ENCODE peak calls at places on chromosomes 1 and 21, in four cellular contexts. J is coronary artery, P is dorsolateral prefrontal cortex, Q is stomach. T is an unnamed sample.

GRCh38 chr21:39633770-39634181 is 21.0 kb downstream of the B3GALT5 start:
- DNase-seq in P (no peak), J (no peak), Q (no peak), T (peak)

GRCh38 chr1:206050655-206051235 is 2.2 kb upstream of the RHEX start:
- DNase-seq in J (no peak), Q (no peak), P (no peak), T (peak)

GRCh38 chr1:61005572-61006386 is 76.6 kb upstream of the NFIA start:
- DNase-seq in Q (no peak), J (no peak), P (no peak), T (no peak)

GRCh38 chr1:235009074-235009473 is 119.6 kb downstream of the TOMM20 start:
- DNase-seq in P (no peak), J (no peak), Q (no peak), T (no peak)

GRCh38 chr1:26786437-26787380 is 1.0 kb upstream of the PIGV start:
- DNase-seq in P (no peak), J (peak), Q (peak), T (peak)

GRCh38 chr1:16021681-16022080 is at the start of gene CLCNKA:
- DNase-seq in Q (peak), P (no peak), J (no peak), T (no peak)

GRCh38 chr1:200409203-200409760 is 554 bp downstream of the ZNF281 start:
- DNase-seq in J (no peak), P (peak), Q (peak), T (no peak)

GRCh38 chr1:2554621-2555387 is 1.4 kb upstream of the TNFRSF14 start:
- DNase-seq in P (no peak), Q (no peak), J (no peak), T (peak)

GRCh38 chr1:81330521-81330920 is 470.2 kb upstream of the ADGRL2 start:
- DNase-seq in P (no peak), Q (no peak), J (no peak), T (no peak)

GRCh38 chr1:54230507-54231339 is 30.8 kb downstream of the MRPL37 start:
- DNase-seq in P (no peak), J (no peak), Q (no peak), T (no peak)

GRCh38 chr1:83996621-83997020 is 2.3 kb downstream of the TTLL7 start:
- DNase-seq in J (no peak), P (no peak), Q (no peak), T (no peak)

GRCh38 chr21:37833301-37833700 is 83.0 kb downstream of the KCNJ6 start:
- DNase-seq in J (no peak), P (no peak), Q (no peak), T (no peak)

GRCh38 chr21:41717573-41718330 is 49.1 kb downstream of the RIPK4 start:
- DNase-seq in Q (no peak), P (no peak), J (no peak), T (no peak)

GRCh38 chr1:3170566-3171453 is 101.8 kb downstream of the PRDM16 start:
- DNase-seq in J (peak), Q (peak), P (peak), T (peak)

GRCh38 chr1:66503841-66504470 is 30.0 kb upstream of the SGIP1 start:
- DNase-seq in J (no peak), Q (peak), P (peak), T (peak)

GRCh38 chr1:200654660-200655059 is 15.0 kb downstream of the DDX59 start:
- DNase-seq in J (no peak), P (no peak), Q (no peak), T (no peak)

GRCh38 chr1:76951185-76951584 is 83.9 kb downstream of the ST6GALNAC5 start:
- DNase-seq in P (no peak), Q (no peak), J (no peak), T (no peak)

GRCh38 chr1:39250460-39251240 is 46.2 kb downstream of the MACF1 start:
- DNase-seq in J (no peak), Q (no peak), P (no peak), T (no peak)

GRCh38 chr1:202084791-202085681 is 37.7 kb upstream of the GPR37L1 start:
- DNase-seq in P (peak), J (no peak), Q (peak), T (peak)

GRCh38 chr1:152035406-152036315 is 1.1 kb downstream of the S100A11 start:
- DNase-seq in Q (no peak), P (no peak), J (no peak), T (peak)

GRCh38 chr1:25554886-25555752 is 11.7 kb downstream of the LDLRAP1 start:
- DNase-seq in Q (no peak), J (no peak), P (no peak), T (no peak)

GRCh38 chr1:14599173-14599754 is 779 bp downstream of the KAZN start:
- DNase-seq in J (no peak), P (no peak), Q (no peak), T (no peak)

GRCh38 chr21:36087362-36088138 is 17.7 kb downstream of the CBR1 start:
- DNase-seq in Q (no peak), P (peak), J (no peak), T (no peak)

GRCh38 chr1:84603941-84604830 is 29.9 kb upstream of the CTBS start:
- DNase-seq in J (peak), P (no peak), Q (no peak), T (peak)

GRCh38 chr21:44956356-44957046 is 16.7 kb downstream of the SLX9 start:
- DNase-seq in Q (no peak), P (no peak), J (no peak), T (no peak)

GRCh38 chr1:31381394-31382287 is 8.8 kb upstream of the FABP3 start:
- DNase-seq in J (no peak), P (no peak), Q (peak), T (peak)

GRCh38 chr1:244456586-244456985 is 4.5 kb upstream of the CATSPERE start:
- DNase-seq in Q (no peak), J (no peak), P (no peak), T (no peak)

GRCh38 chr21:39022901-39023693 is 160.2 kb downstream of the PSMG1 start:
- DNase-seq in P (no peak), J (no peak), Q (no peak), T (no peak)

GRCh38 chr1:18486195-18486594 is 5.5 kb downstream of the KLHDC7A start:
- DNase-seq in J (no peak), P (no peak), Q (no peak), T (peak)

GRCh38 chr1:234780531-234781162 is 170.7 kb upstream of the IRF2BP2 start:
- DNase-seq in J (peak), Q (no peak), P (no peak), T (no peak)

GRCh38 chr1:156906206-156906910 is 12.8 kb downstream of the PEAR1 start:
- DNase-seq in J (no peak), P (no peak), Q (no peak), T (no peak)

DNA sequence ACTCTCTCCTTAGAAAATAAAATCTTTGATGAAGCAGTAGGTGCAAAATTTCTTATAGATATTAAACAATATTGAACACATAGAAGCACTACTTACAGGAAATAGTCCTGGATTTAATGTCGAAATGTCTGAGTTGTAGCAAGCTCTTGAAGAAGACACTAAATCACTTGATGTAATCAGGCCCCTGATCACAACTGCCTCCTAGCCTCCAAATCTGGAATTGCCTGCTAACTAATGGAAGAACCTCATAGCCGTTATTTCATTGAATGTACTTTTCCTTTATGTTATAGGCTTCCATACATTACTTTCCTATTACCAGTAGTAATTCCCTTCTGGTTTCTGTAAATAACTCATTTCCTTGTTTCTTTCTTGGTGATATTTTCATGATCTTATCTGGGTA is 675.7 kb upstream of the CHRM3 start:
- DNase-seq in Q (no peak), P (no peak), J (no peak), T (no peak)
- TF ChIP-seq CTCF in Q (no peak), P (no peak), J (no peak), T (no peak)

GRCh38 chr1:175319912-175320230 is 127.3 kb upstream of the KIAA0040 start:
- DNase-seq in Q (no peak), P (no peak), J (no peak), T (no peak)
- TF ChIP-seq CTCF in Q (no peak), P (no peak), J (no peak), T (peak)

GRCh38 chr21:28779914-28780313 is 212.8 kb downstream of the LTN1 start:
- DNase-seq in P (no peak), Q (no peak), J (no peak), T (no peak)

GRCh38 chr21:28783641-28784185 is 209.0 kb downstream of the LTN1 start:
- DNase-seq in J (no peak), P (no peak), Q (no peak), T (no peak)

GRCh38 chr21:28776251-28776650 is 216.4 kb downstream of the LTN1 start:
- DNase-seq in P (no peak), Q (no peak), J (no peak), T (no peak)

GRCh38 chr21:28781602-28782274 is 210.9 kb downstream of the LTN1 start:
- DNase-seq in Q (no peak), P (no peak), J (no peak), T (no peak)
- TF ChIP-seq CTCF in Q (no peak), P (no peak), J (no peak), T (peak)

DNA sequence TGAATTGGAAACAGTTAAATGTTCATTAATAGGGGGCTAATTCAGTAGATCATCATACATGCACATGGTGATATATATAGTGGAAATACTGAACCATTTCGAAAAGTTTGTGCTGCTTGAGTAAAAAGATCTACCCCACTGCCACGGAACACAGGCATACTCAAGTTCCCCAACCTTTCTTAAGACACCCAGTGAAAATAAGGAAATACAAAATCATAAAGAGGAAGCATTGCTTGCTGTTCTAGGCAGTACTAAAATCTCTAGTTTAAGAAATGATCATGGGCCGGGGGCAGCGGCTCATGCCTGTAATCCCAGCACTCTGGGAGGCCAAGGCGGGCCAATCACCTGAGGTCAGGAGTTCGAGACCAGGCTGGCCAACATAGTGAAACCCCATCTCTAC is 37.6 kb upstream of the KIRREL1 start:
- DNase-seq in P (no peak), Q (no peak), J (no peak), T (no peak)
- TF ChIP-seq CTCF in P (no peak), Q (no peak), J (no peak), T (no peak)

GRCh38 chr1:175146535-175147213 is 45.9 kb downstream of the KIAA0040 start:
- DNase-seq in P (peak), Q (peak), J (no peak), T (peak)
- TF ChIP-seq CTCF in P (peak), Q (peak), J (peak), T (peak)

GRCh38 chr1:162535501-162535900 is 26.0 kb upstream of the UAP1 start:
- DNase-seq in P (no peak), J (no peak), Q (no peak), T (no peak)

GRCh38 chr1:162530985-162531319 is 30.6 kb upstream of the UAP1 start:
- DNase-seq in Q (no peak), J (no peak), P (no peak), T (no peak)

GRCh38 chr1:162527324-162527723 is 29.7 kb downstream of the UHMK1 start:
- DNase-seq in Q (no peak), P (no peak), J (no peak), T (no peak)

DNA sequence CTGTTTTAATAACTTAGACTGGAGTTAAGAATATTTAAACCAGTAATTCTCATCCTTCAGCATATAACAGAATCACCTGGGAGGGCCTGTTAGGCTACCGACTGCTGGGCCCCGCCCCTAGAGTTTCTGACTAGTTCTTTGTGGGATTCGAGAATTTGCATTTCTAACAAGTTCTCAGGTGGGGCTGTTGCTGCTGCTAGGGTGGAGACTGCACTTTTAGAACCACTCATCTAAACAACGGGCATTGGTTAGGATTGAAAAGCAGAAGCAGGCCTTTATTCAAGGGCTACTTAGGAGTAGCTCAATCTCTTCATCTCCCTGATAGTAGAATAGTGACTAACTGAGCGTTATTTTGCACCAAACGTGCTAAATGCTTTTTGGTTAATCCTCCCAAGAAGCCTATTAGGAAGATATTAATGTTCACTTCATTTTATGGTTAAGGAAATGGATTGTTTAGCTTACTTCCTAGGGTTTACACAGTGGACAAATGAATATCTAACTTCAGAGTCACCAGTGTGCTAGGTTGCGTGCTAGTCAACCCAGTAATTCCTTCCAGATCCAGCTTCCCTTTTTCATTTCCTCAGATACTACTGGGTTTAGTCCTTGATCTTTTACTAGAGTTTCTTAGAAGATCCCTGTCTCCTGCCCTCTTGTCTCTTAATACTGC is 31.1 kb upstream of the UAP1 start:
- DNase-seq in P (no peak), Q (no peak), J (no peak), T (no peak)
- TF ChIP-seq CTCF in P (no peak), Q (no peak), J (no peak), T (no peak)

DNA sequence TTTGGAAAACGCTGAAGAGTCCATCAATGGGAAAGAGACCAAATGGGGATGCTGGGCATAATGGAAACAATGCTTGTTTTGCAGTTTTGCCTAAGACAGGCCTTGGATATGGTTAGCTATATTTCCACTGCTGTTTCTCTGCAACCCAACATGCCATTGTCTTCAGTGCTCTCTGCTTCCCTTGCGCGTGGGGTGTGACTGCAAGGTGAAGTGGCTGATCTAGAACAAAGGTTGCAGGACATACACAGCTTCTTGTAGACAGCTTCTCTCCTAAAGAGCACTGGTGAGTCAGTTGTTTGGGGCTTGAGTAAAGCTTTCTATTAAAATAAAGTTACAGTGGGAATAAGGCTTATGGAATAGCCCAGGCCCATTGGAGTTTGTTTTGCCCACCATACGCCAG is 33.0 kb downstream of the RUNX1 start:
- DNase-seq in P (no peak), Q (no peak), J (no peak), T (no peak)
- TF ChIP-seq CTCF in P (no peak), Q (no peak), J (no peak), T (no peak)

GRCh38 chr1:7224644-7225043 is 439.4 kb downstream of the CAMTA1 start:
- DNase-seq in J (no peak), Q (no peak), P (no peak), T (no peak)
- TF ChIP-seq CTCF in J (no peak), Q (no peak), P (no peak), T (no peak)

T was measured in Calu3.